ENCODE peak calls at places on chromosomes 12 and 14, in seven cellular contexts. T is left ventricle myocardium inferior, N is astrocyte, X is H9, E is adrenal gland, Y is aorta, P is transverse colon. V is an unnamed sample.
A peak's percentile ranks its signal among the peaks of the same experiment; 100 is the strongest.

GRCh38 chr12:79508622-79509021 is 182.1 kb downstream of the PAWR start:
- DNase-seq in T (no peak), N (no peak), X (no peak), E (no peak), Y (no peak), P (no peak), V (no peak)

GRCh38 chr14:76768201-76768656 is 7.0 kb downstream of the VASH1 start:
- DNase-seq in T (peak; percentile 73), N (no peak), X (peak; percentile 76), E (peak; percentile 65), Y (peak; percentile 90), P (peak; percentile 49), V (no peak)

GRCh38 chr12:125185740-125186470 is 120.7 kb downstream of the AACS start:
- DNase-seq in T (peak; percentile 82), N (peak; percentile 55), X (peak; percentile 96), E (peak; percentile 59), Y (peak; percentile 82), P (peak; percentile 77), V (peak; percentile 35)

GRCh38 chr12:113204806-113205205 is 16.5 kb upstream of the TPCN1 start:
- DNase-seq in T (no peak), N (no peak), X (no peak), E (no peak), Y (no peak), P (no peak), V (no peak)

GRCh38 chr12:22333186-22333745 is 1.2 kb downstream of the ST8SIA1 start:
- DNase-seq in T (no peak), N (peak; percentile 41), X (no peak), E (no peak), Y (no peak), P (no peak), V (no peak)

GRCh38 chr14:74835607-74836250 is 40.2 kb downstream of the PROX2 start:
- DNase-seq in T (no peak), N (no peak), X (no peak), E (no peak), Y (no peak), P (no peak), V (no peak)

GRCh38 chr14:104221071-104221625 is 82.8 kb downstream of the KIF26A start:
- DNase-seq in T (no peak), N (no peak), X (no peak), E (no peak), Y (no peak), P (no peak), V (no peak)

GRCh38 chr14:100892496-100893227 is 10.9 kb downstream of the RTL1 start:
- DNase-seq in T (no peak), N (no peak), X (peak; percentile 9), E (peak; percentile 16), Y (peak; percentile 10), P (peak; percentile 3), V (no peak)

GRCh38 chr14:54627718-54628345 is 60.9 kb downstream of the SAMD4A start:
- DNase-seq in T (peak; percentile 44), N (peak; percentile 62), X (no peak), E (peak; percentile 28), Y (peak; percentile 71), P (no peak), V (no peak)

GRCh38 chr14:53956427-53957201 is at the start of gene BMP4:
- DNase-seq in T (peak; percentile 89), N (peak; percentile 46), X (peak; percentile 95), E (peak; percentile 83), Y (peak; percentile 91), P (peak; percentile 77), V (peak; percentile 63)

GRCh38 chr12:68271346-68271745 is 17.9 kb upstream of the IL22 start:
- DNase-seq in T (no peak), N (peak; percentile 70), X (no peak), E (no peak), Y (no peak), P (no peak), V (no peak)

GRCh38 chr14:104820669-104821228 is 19.8 kb downstream of the ZBTB42 start:
- DNase-seq in T (no peak), N (peak; percentile 51), X (peak; percentile 85), E (peak; percentile 52), Y (peak; percentile 52), P (peak; percentile 65), V (no peak)

GRCh38 chr14:24895622-24896021 is 154.3 kb downstream of the STXBP6 start:
- DNase-seq in T (no peak), N (no peak), X (no peak), E (no peak), Y (no peak), P (no peak), V (no peak)

GRCh38 chr12:67797316-67797741 is 148.8 kb downstream of the DYRK2 start:
- DNase-seq in T (no peak), N (peak; percentile 45), X (no peak), E (no peak), Y (no peak), P (no peak), V (no peak)

GRCh38 chr14:100807496-100807895 is 18.4 kb upstream of the MEG3 start:
- DNase-seq in T (no peak), N (no peak), X (no peak), E (no peak), Y (peak; percentile 9), P (no peak), V (no peak)

GRCh38 chr12:72293701-72294100 is 21.5 kb downstream of the TRHDE start:
- DNase-seq in T (no peak), N (no peak), X (no peak), E (no peak), Y (no peak), P (no peak), V (no peak)

GRCh38 chr14:101600336-101600890 is 39.1 kb downstream of the DIO3 start:
- DNase-seq in T (no peak), N (no peak), X (no peak), E (no peak), Y (no peak), P (no peak), V (no peak)

GRCh38 chr14:80215756-80216581 is 4.7 kb upstream of the DIO2 start:
- DNase-seq in T (peak; percentile 41), N (peak; percentile 63), X (peak; percentile 32), E (no peak), Y (no peak), P (peak; percentile 11), V (peak; percentile 42)

GRCh38 chr12:6222009-6222702 is 22.0 kb downstream of the CD9 start:
- DNase-seq in T (no peak), N (no peak), X (no peak), E (peak; percentile 60), Y (no peak), P (no peak), V (no peak)

GRCh38 chr12:6218526-6218925 is 18.3 kb downstream of the CD9 start:
- DNase-seq in T (no peak), N (no peak), X (no peak), E (no peak), Y (no peak), P (no peak), V (peak; percentile 86)

GRCh38 chr12:6223545-6223944 is 23.3 kb downstream of the CD9 start:
- DNase-seq in T (no peak), N (no peak), X (no peak), E (no peak), Y (no peak), P (no peak), V (no peak)

GRCh38 chr12:6219980-6220379 is 19.8 kb downstream of the CD9 start:
- DNase-seq in T (no peak), N (no peak), X (peak; percentile 70), E (no peak), Y (no peak), P (no peak), V (no peak)

GRCh38 chr12:6221146-6221545 is 20.9 kb downstream of the CD9 start:
- DNase-seq in T (no peak), N (no peak), X (no peak), E (no peak), Y (no peak), P (no peak), V (no peak)
- H3K27ac ChIP-seq in T (peak overlapping the region; percentile 90), N (no peak overlapping the region), X (no peak overlapping the region), E (peak overlapping the region; percentile 26), Y (peak overlapping the region; percentile 62), P (peak overlapping the region; percentile 94), V (peak overlapping the region; percentile 97)

DNA sequence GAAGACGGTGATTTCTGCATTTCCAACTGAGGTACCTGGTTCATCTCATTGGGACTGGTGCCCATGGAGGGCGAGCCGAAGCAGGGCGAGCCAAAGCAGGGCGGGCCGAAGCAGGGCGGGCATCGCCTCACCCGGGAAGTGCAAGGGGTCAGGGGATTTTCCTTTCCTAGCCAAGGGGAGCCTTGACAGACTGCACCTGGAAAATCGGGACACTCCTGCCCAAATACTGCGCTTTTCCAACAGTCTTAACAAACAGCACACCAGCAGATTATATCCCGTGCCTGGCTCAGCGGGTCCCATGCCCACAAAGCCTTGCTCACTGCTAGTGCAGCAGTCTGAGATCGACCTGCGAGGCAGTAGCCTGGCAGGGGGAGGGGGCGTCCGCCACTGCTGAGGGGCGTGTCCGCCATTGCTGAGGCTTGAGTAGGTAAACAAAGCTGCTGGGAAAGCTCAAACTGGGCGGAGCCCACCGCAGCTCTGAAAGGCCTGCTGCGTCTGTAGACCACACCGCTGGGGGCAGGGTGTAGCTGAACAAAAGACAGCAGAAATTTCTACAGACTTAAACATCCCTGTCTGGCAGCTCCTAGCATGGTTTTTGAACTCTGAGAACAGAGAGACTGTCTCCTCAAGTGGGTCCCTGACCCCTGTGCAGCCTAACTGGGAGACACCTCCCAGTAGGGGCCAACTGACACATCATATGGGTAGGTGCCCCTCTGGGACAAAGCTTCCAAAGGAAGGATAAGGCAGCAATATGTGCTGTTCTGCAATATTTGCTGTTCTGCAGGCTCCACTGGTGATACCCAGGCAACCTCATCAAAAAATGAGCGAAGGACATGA is 77.2 kb downstream of the BAZ1A start:
- DNase-seq in T (no peak), N (no peak), X (peak; percentile 54), E (no peak), Y (no peak), P (no peak), V (no peak)
- H3K27ac ChIP-seq in T (no peak overlapping the region), N (no peak overlapping the region), X (no peak overlapping the region), E (no peak overlapping the region), Y (no peak overlapping the region), P (no peak overlapping the region), V (no peak overlapping the region)

DNA sequence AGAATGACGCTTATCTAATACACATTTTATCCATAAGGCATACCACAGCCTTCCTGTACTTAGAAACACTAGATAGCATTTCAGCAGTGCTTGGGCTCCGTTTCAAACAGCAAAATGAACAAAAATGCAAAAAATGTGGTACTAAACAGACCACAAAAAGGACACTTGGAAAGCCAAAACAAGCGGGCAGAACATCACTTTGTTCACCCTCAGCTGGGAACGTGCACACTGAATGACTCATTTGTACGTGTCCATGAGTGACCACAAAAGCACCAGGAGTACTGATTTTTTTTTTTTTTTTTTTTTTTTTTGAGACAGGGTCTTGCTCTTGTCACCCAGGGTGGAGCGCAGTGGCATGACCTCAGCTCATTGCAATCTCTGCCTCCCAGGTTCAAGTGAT is 8.9 kb upstream of the FOXN3 start:
- DNase-seq in T (no peak), N (peak; percentile 99), X (no peak), E (no peak), Y (no peak), P (peak; percentile 33), V (peak; percentile 91)
- H3K27ac ChIP-seq in T (peak overlapping the region; percentile 75), N (peak overlapping the region; percentile 77), X (no peak overlapping the region), E (no peak overlapping the region), Y (peak overlapping the region; percentile 60), P (no peak overlapping the region), V (no peak overlapping the region)

GRCh38 chr12:123599721-123600120 is 2.2 kb upstream of the DDX55 start:
- DNase-seq in T (no peak), N (no peak), X (no peak), E (no peak), Y (no peak), P (no peak), V (no peak)
- H3K27ac ChIP-seq in T (no peak overlapping the region), N (no peak overlapping the region), X (no peak overlapping the region), E (no peak overlapping the region), Y (no peak overlapping the region), P (no peak overlapping the region), V (no peak overlapping the region)

GRCh38 chr12:2386566-2386965 is 333.8 kb downstream of the CACNA1C start:
- DNase-seq in T (no peak), N (no peak), X (peak; percentile 20), E (no peak), Y (no peak), P (no peak), V (no peak)
- H3K27ac ChIP-seq in T (no peak overlapping the region), N (no peak overlapping the region), X (no peak overlapping the region), E (no peak overlapping the region), Y (no peak overlapping the region), P (peak overlapping the region; percentile 81), V (no peak overlapping the region)